ENCODE peak calls at places on chromosomes 11 and 22, in five cellular contexts. W, K, F, P and A are unnamed samples.

GRCh38 chr22:48722661-48723060 is 1105.0 kb downstream of the BRD1 start:
- DNase-seq in W (no peak), F (no peak), P (no peak), K (no peak), A (no peak)

GRCh38 chr11:128521697-128522062 is 65.7 kb downstream of the ETS1 start:
- DNase-seq in F (no peak), P (no peak), W (no peak), K (no peak), A (no peak)

GRCh38 chr11:132126973-132127900 is 756.8 kb downstream of the NTM start:
- DNase-seq in K (no peak), F (peak), P (peak), W (peak), A (no peak)

GRCh38 chr11:14904745-14905103 is 12.7 kb upstream of the CYP2R1 start:
- DNase-seq in K (peak), W (no peak), P (no peak), F (peak), A (no peak)

GRCh38 chr11:117495357-117495756 is 167.7 kb downstream of the CEP164 start:
- DNase-seq in W (no peak), P (no peak), K (no peak), F (no peak), A (peak)

GRCh38 chr11:46391578-46392420 is at the start of gene CHRM4:
- DNase-seq in P (no peak), W (no peak), K (no peak), F (peak), A (peak)

GRCh38 chr11:16347928-16348685 is 8.2 kb downstream of the SOX6 start:
- DNase-seq in F (no peak), W (no peak), K (no peak), P (no peak), A (no peak)

GRCh38 chr11:92776676-92777075 is 192.8 kb upstream of the MTNR1B start:
- DNase-seq in P (no peak), W (no peak), F (peak), K (no peak), A (no peak)

GRCh38 chr22:30436196-30436595 is 10.6 kb downstream of the MTFP1 start:
- DNase-seq in W (no peak), K (no peak), P (no peak), F (no peak), A (no peak)

GRCh38 chr11:119115484-119116234 is 5.7 kb upstream of the HINFP start:
- DNase-seq in K (no peak), P (no peak), F (no peak), W (no peak), A (no peak)

GRCh38 chr11:67636962-67637361 is 2.6 kb downstream of the TBX10 start:
- DNase-seq in P (no peak), K (no peak), W (no peak), F (no peak), A (no peak)